ENCODE peak calls at places on chromosomes 16 and 17, in four cellular contexts. L is GM12878, V is HepG2, Q is SK-N-SH. O is an unnamed sample.

GRCh38 chr16:15032547-15033308 is 23.1 kb downstream of the NTAN1 start:
- DNase-seq in L (no peak), V (no peak), Q (no peak), O (peak; percentile 19)

GRCh38 chr17:78324391-78325075 is 35.3 kb downstream of the SOCS3 start:
- DNase-seq in L (no peak), V (no peak), Q (peak; percentile 89), O (no peak)

GRCh38 chr17:21351366-21352065 is 24.6 kb upstream of the KCNJ12 start:
- DNase-seq in L (no peak), V (no peak), Q (no peak), O (no peak)

GRCh38 chr17:17782425-17783120 is 54.2 kb downstream of the SREBF1 start:
- DNase-seq in L (no peak), V (no peak), Q (peak; percentile 75), O (peak; percentile 38)

GRCh38 chr17:36689089-36689667 is 87.8 kb downstream of the MRM1 start:
- DNase-seq in L (no peak), V (no peak), Q (no peak), O (no peak)

GRCh38 chr17:39787743-39788484 is 50.2 kb downstream of the GRB7 start:
- DNase-seq in L (no peak), V (no peak), Q (no peak), O (no peak)

GRCh38 chr17:17724991-17725852 is 44.0 kb downstream of the RAI1 start:
- DNase-seq in L (no peak), V (no peak), Q (peak; percentile 69), O (no peak)

GRCh38 chr17:32161506-32162365 is 19.4 kb downstream of the RHOT1 start:
- DNase-seq in L (no peak), V (no peak), Q (no peak), O (no peak)

GRCh38 chr17:19883537-19884215 is 15.9 kb upstream of the ULK2 start:
- DNase-seq in L (no peak), V (no peak), Q (no peak), O (no peak)

GRCh38 chr17:57672205-57672632 is 72.9 kb downstream of the CCDC182 start:
- DNase-seq in L (no peak), V (no peak), Q (peak; percentile 58), O (no peak)

GRCh38 chr17:58525239-58525638 is 10.8 kb upstream of the MTMR4 start:
- DNase-seq in L (no peak), V (no peak), Q (no peak), O (no peak)

GRCh38 chr17:77370536-77370935 is 229.8 kb downstream of the SEC14L1 start:
- DNase-seq in L (no peak), V (no peak), Q (no peak), O (no peak)

GRCh38 chr16:83717814-83718213 is 90.0 kb upstream of the HSBP1 start:
- DNase-seq in L (no peak), V (no peak), Q (no peak), O (no peak)

GRCh38 chr17:79632432-79632735 is 21.5 kb upstream of the RBFOX3 start:
- DNase-seq in L (no peak), V (no peak), Q (no peak), O (no peak)

GRCh38 chr16:3266873-3267537 is 10.6 kb upstream of the MEFV start:
- DNase-seq in L (no peak), V (peak; percentile 58), Q (peak; percentile 67), O (peak; percentile 34)
- TF ChIP-seq ZBTB33 in L (no peak), V (no peak), Q (no peak), O (no peak)

GRCh38 chr17:66747561-66748275 is 87.2 kb upstream of the CACNG5 start:
- DNase-seq in L (no peak), V (no peak), Q (no peak), O (no peak)
- TF ChIP-seq CHD2 in L (no peak), V (no peak), Q (no peak), O (no peak)

GRCh38 chr16:23899869-23900268 is 64.1 kb downstream of the PRKCB start:
- DNase-seq in L (no peak), V (no peak), Q (no peak), O (no peak)
- TF ChIP-seq ZBTB33 in L (no peak), V (no peak), Q (no peak), O (no peak)

GRCh38 chr16:87382023-87382785 is 1.4 kb downstream of the FBXO31 start:
- DNase-seq in L (no peak), V (peak; percentile 100), Q (no peak), O (no peak)

GRCh38 chr16:87387942-87388817 is 4.0 kb upstream of the MAP1LC3B start:
- DNase-seq in L (peak; percentile 97), V (peak; percentile 100), Q (peak; percentile 88), O (peak; percentile 96)

GRCh38 chr16:87380875-87381274 is 2.7 kb downstream of the FBXO31 start:
- DNase-seq in L (peak; percentile 19), V (peak; percentile 67), Q (no peak), O (no peak)

GRCh38 chr16:87383522-87384161 is at the start of gene FBXO31:
- DNase-seq in L (peak; percentile 77), V (peak; percentile 94), Q (peak; percentile 95), O (peak; percentile 90)

DNA sequence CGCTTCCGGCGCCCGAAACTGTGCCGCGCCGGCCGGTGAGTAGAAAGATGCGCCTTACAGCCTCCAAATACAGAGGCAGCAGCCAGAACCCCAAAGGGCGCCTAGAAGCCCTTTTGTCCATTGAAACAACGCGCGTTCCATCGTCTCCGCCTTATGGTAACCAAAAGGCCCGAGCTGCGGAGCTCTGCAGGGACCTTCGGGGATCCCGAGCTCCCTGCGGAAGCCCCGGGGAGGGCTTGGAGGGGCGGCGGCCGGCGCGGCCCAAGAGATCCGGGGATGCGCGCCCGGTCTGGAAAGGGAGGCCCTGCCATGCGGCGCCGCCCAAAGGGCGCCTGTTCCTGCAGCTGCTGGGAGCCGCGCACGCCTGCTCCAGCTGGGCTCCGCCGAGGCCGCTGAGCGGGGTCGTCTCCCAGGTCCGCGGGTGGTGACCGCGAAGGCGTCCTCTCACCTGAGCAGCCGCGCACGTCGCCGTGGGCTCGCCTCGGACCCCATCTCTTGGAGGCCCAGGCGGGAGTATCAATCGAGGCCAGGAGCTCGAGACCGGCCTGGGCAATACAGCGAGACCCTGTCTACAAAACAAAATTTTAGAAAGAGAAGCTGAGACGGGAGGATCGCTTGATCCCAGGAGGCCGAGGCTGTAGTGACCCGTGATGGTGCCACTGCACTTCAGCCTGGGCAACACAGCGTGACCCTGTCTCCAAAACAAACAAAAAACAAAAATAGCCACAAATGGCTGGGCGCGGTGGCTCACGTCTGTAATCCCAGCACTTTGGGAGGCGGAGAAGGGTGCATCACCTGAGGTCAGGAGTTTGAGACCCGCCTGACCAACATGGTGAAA is 805 bp upstream of the FBXO31 start:
- DNase-seq in L (no peak), V (peak; percentile 57), Q (peak; percentile 82), O (peak; percentile 45)
- TF ChIP-seq CHD2 in L (no peak), V (no peak), Q (no peak), O (no peak)

GRCh38 chr17:61402978-61403845 is 3.6 kb downstream of the TBX2 start:
- DNase-seq in L (no peak), V (no peak), Q (peak; percentile 34), O (no peak)
- TF ChIP-seq ZBTB33 in L (no peak), V (no peak), Q (no peak), O (no peak)

GRCh38 chr16:87308826-87309225 is 8.4 kb downstream of the C16orf95 start:
- DNase-seq in L (no peak), V (no peak), Q (no peak), O (no peak)

GRCh38 chr16:87303431-87303930 is 13.7 kb downstream of the C16orf95 start:
- DNase-seq in L (no peak), V (peak; percentile 25), Q (no peak), O (peak; percentile 53)

GRCh38 chr16:87303962-87304521 is 13.2 kb downstream of the C16orf95 start:
- DNase-seq in L (no peak), V (no peak), Q (no peak), O (no peak)

GRCh38 chr16:87305505-87306391 is 11.4 kb downstream of the C16orf95 start:
- DNase-seq in L (no peak), V (no peak), Q (no peak), O (peak; percentile 87)

GRCh38 chr16:87304951-87305350 is 12.2 kb downstream of the C16orf95 start:
- DNase-seq in L (no peak), V (no peak), Q (no peak), O (peak; percentile 43)
- TF ChIP-seq CHD2 in L (no peak), V (no peak), Q (no peak), O (no peak)